ENCODE peak calls at places on chromosomes 11 and 22, in eight cellular contexts. H, V, P, M, Q, J, F and D are unnamed samples.

GRCh38 chr22:33715221-33715620 is 205.1 kb downstream of the LARGE1 start:
- DNase-seq in M (no peak), Q (no peak), J (no peak), H (no peak), V (no peak), F (no peak), P (no peak), D (no peak)

GRCh38 chr11:6862961-6863360 is at the start of gene OR10A2:
- DNase-seq in F (no peak), V (no peak), H (no peak), J (peak), M (no peak), Q (no peak), P (no peak), D (no peak)

GRCh38 chr11:120344302-120345004 is 8.2 kb downstream of the ARHGEF12 start:
- DNase-seq in J (peak), Q (no peak), P (no peak), F (no peak), M (peak), H (no peak), V (no peak), D (peak)

GRCh38 chr11:130937051-130937450 is 20.8 kb upstream of the SNX19 start:
- DNase-seq in Q (no peak), V (no peak), J (no peak), F (no peak), H (no peak), M (no peak), P (no peak), D (no peak)

GRCh38 chr11:134034496-134035381 is 34.1 kb upstream of the JAM3 start:
- DNase-seq in H (no peak), Q (no peak), J (no peak), V (no peak), F (peak), M (no peak), P (peak), D (no peak)

GRCh38 chr11:63869686-63870085 is 30.8 kb downstream of the MARK2 start:
- DNase-seq in H (no peak), F (no peak), Q (no peak), V (no peak), P (no peak), J (no peak), M (no peak), D (no peak)

GRCh38 chr11:9615031-9615451 is 41.6 kb downstream of the WEE1 start:
- DNase-seq in P (no peak), J (no peak), H (no peak), V (no peak), M (no peak), Q (no peak), F (no peak), D (peak)

GRCh38 chr11:65781962-65782815 is 1.4 kb upstream of the AP5B1 start:
- DNase-seq in M (no peak), V (no peak), P (no peak), F (no peak), Q (no peak), J (no peak), H (no peak), D (peak)

GRCh38 chr11:134674974-134675373 is 262.9 kb upstream of the B3GAT1 start:
- DNase-seq in H (no peak), F (no peak), V (no peak), J (no peak), Q (no peak), P (no peak), M (no peak), D (no peak)

GRCh38 chr11:17296852-17297559 is 20.5 kb downstream of the NUCB2 start:
- DNase-seq in H (no peak), F (no peak), P (no peak), Q (no peak), V (no peak), M (no peak), J (no peak), D (no peak)

GRCh38 chr11:100459791-100460190 is 227.3 kb upstream of the ARHGAP42 start:
- DNase-seq in V (no peak), H (no peak), Q (no peak), P (no peak), J (no peak), F (no peak), M (no peak), D (no peak)

GRCh38 chr11:92967178-92967577 is 2.3 kb upstream of the MTNR1B start:
- DNase-seq in M (no peak), Q (no peak), V (no peak), J (no peak), H (no peak), F (no peak), P (no peak), D (no peak)

GRCh38 chr11:11262171-11262920 is 90.7 kb downstream of the CSNK2A3 start:
- DNase-seq in P (no peak), Q (no peak), H (no peak), F (no peak), J (no peak), V (no peak), M (no peak), D (no peak)

GRCh38 chr22:19355413-19356157 is 64.1 kb upstream of the CLTCL1 start:
- DNase-seq in Q (no peak), V (no peak), P (no peak), J (no peak), F (no peak), M (no peak), H (no peak), D (no peak)

GRCh38 chr11:70156291-70157037 is 46.6 kb upstream of the FADD start:
- DNase-seq in M (no peak), F (no peak), J (no peak), Q (peak), P (no peak), V (no peak), H (no peak), D (no peak)

GRCh38 chr22:31556627-31557203 is 60.4 kb downstream of the SFI1 start:
- DNase-seq in J (peak), V (no peak), Q (peak), P (no peak), F (no peak), M (peak), H (no peak), D (no peak)

GRCh38 chr11:115321602-115322289 is 182.5 kb downstream of the CADM1 start:
- DNase-seq in M (no peak), Q (no peak), F (no peak), P (no peak), J (peak), V (no peak), H (no peak), D (no peak)

GRCh38 chr11:109071712-109072524 is 350.1 kb upstream of the C11orf87 start:
- DNase-seq in J (peak), M (no peak), F (peak), V (no peak), H (peak), P (no peak), Q (peak), D (no peak)

GRCh38 chr11:78149646-78150045 is 10.2 kb upstream of the ALG8 start:
- DNase-seq in M (no peak), Q (no peak), J (peak), H (no peak), P (no peak), F (peak), V (no peak), D (no peak)

GRCh38 chr22:41589260-41589600 is 410 bp downstream of the PMM1 start:
- DNase-seq in J (no peak), Q (no peak), V (peak), H (no peak), F (peak), P (peak), M (peak), D (peak)

GRCh38 chr11:95716266-95716665 is 73.3 kb downstream of the FAM76B start:
- DNase-seq in M (no peak), V (no peak), J (peak), Q (no peak), P (no peak), F (no peak), H (no peak), D (no peak)

GRCh38 chr11:2432171-2432621 is 12.1 kb downstream of the TRPM5 start:
- DNase-seq in V (no peak), P (no peak), H (no peak), J (no peak), Q (no peak), F (no peak), M (no peak), D (no peak)

GRCh38 chr22:23184764-23185113 is 4.4 kb downstream of the BCR start:
- DNase-seq in P (no peak), J (no peak), F (no peak), H (no peak), Q (no peak), V (no peak), M (no peak), D (no peak)

GRCh38 chr11:63663809-63664208 is 7.4 kb downstream of the ATL3 start:
- DNase-seq in Q (no peak), M (no peak), J (peak), F (no peak), P (no peak), V (no peak), H (no peak), D (no peak)

GRCh38 chr11:720642-721346 is 14.8 kb downstream of the EPS8L2 start:
- DNase-seq in J (no peak), H (no peak), F (no peak), M (peak), V (peak), Q (no peak), P (peak), D (peak)

GRCh38 chr11:27013741-27014415 is 20.0 kb downstream of the FIBIN start:
- DNase-seq in F (no peak), Q (peak), P (no peak), V (no peak), M (no peak), H (no peak), J (peak), D (no peak)

GRCh38 chr11:35969089-35970046 is 25.5 kb downstream of the LDLRAD3 start:
- DNase-seq in F (no peak), V (no peak), M (peak), J (peak), H (no peak), Q (peak), P (peak), D (peak)
- TF ChIP-seq CTCF in F (no peak), V (no peak), M (no peak), J (no peak), H (no peak), Q (no peak), P (no peak), D (no peak)

DNA sequence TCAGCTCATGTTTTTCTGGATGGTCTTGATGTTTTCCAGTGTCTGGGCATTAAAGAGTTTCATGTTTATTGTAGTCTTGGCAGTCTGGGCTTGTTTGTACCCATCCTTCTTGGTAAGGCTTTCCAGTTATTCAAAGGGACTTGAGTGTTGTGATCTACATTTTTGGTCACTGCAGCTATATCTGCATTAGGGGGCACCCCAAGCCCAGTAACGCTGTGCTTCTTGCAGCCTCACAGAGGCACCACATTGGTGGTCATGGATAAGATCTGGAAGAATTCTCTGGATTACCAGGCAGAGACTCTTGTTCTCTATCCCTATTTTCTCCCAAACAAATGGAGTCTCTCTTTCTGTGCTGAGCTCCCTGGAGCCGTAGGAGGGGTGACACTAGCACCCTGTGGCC is 451.5 kb upstream of the FAT3 start:
- DNase-seq in V (peak), M (no peak), Q (no peak), F (no peak), J (no peak), P (no peak), H (no peak), D (no peak)
- TF ChIP-seq CTCF in V (peak), M (no peak), Q (no peak), F (no peak), J (peak), P (no peak), H (no peak), D (no peak)

GRCh38 chr22:37283393-37283937 is 1.2 kb downstream of the CYTH4 start:
- DNase-seq in Q (no peak), F (no peak), H (no peak), J (no peak), V (peak), M (peak), P (no peak), D (no peak)
- TF ChIP-seq CTCF in Q (no peak), F (no peak), H (no peak), J (peak), V (peak), M (no peak), P (no peak), D (peak)

DNA sequence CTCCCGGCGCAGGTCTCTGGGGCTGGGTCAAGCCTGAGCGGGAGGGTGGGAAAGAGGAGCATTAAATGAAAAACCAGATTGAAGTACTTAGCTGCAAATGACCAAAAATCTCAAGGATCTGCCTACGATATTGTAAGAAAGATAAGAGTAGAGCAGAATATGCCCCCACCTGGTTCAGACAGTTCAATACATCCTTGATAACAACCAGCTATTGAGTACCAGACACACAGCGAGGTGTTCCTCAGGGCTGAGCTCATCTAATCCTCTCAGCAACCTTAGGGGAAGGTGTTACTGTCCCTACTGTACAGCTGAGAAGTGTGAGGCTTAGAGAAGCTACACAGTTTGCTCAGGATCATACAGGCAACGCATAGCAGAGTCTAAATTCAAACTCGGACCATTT is 27.4 kb upstream of the HMGXB4 start:
- DNase-seq in V (peak), Q (no peak), H (no peak), M (no peak), F (no peak), P (no peak), J (no peak), D (no peak)
- TF ChIP-seq CTCF in V (no peak), Q (no peak), H (no peak), M (no peak), F (no peak), P (no peak), J (no peak), D (no peak)

DNA sequence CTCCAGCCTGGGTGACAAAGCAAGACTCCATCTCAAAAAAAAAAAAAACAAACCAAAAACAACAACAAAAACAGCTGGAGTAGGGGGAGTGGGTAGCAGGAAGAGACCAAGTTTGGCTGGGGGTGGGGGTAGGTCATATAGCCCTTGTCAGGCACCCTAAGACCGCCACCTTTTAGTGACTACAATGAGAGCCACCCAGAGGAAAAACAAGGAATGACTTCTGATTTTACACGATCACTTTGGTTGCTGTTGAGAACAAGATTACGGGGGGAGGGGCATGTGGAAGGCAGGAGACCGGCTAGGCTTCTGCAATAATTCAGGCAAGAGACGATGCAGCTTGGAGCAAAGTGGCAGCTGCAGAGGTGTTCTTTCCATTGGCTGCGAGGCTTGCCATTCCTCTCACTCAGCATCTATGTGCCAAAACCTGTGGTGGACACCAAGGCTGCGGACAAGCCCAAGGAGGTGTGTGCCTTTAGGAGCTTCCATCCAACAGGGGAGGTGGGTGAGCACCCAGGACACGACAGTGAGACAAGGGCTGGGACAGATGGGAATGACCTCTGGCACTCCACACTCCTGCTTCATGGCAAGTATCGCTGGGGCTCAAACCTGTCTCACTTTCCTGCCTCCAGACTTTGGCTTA is 1.7 kb downstream of the RPS19BP1 start:
- DNase-seq in H (no peak), Q (no peak), J (peak), M (no peak), P (no peak), F (peak), V (no peak), D (no peak)
- TF ChIP-seq CTCF in H (no peak), Q (no peak), J (peak), M (no peak), P (no peak), F (peak), V (peak), D (no peak)

DNA sequence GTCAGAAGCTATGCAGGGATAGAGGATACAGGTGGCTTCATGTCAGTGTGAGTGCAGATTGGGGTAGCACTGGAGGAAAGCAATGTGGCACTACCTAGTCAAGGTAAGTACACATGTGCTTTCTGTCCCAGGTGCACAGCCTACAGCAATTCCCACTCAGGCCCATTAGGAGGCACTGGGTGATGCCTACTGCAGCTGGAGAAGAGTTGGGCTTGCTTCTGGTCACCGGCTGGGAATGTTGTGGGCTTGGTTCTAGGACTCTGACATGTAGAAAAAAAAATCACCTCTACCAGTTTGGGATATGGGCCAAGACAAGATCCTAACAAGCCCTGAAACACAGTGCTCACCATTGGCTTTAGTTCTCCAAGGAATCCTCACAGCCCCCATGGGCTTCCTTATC is 69.7 kb downstream of the TENM4 start:
- DNase-seq in Q (no peak), H (no peak), M (no peak), F (no peak), V (no peak), J (no peak), P (no peak), D (no peak)
- TF ChIP-seq CTCF in Q (no peak), H (no peak), M (no peak), F (no peak), V (peak), J (peak), P (no peak), D (no peak)

GRCh38 chr11:57356179-57356757 is 18.1 kb downstream of the P2RX3 start:
- DNase-seq in H (no peak), M (no peak), V (no peak), P (no peak), J (no peak), F (no peak), Q (no peak), D (no peak)
- TF ChIP-seq CTCF in H (no peak), M (no peak), V (no peak), P (no peak), J (no peak), F (no peak), Q (no peak), D (no peak)

GRCh38 chr22:39556970-39557811 is 13.4 kb upstream of the CACNA1I start:
- DNase-seq in Q (no peak), J (no peak), P (no peak), V (no peak), F (peak), H (no peak), M (peak), D (no peak)
- TF ChIP-seq CTCF in Q (peak), J (peak), P (no peak), V (no peak), F (peak), H (no peak), M (no peak), D (no peak)